ENCODE peak calls at places on chromosomes 12 and 14, in seven cellular contexts. A, D, K, O, B, N and H are unnamed samples.

GRCh38 chr14:20811994-20812393 is 9.3 kb upstream of the RNASE1 start:
- DNase-seq in O (no peak), N (no peak), A (no peak), D (no peak), B (no peak), K (peak), H (no peak)

GRCh38 chr14:41609704-41610183 is 3.1 kb downstream of the LRFN5 start:
- DNase-seq in K (peak), O (peak), D (no peak), N (no peak), B (peak), A (peak), H (no peak)

GRCh38 chr14:68668531-68668930 is 124.3 kb downstream of the ZFP36L1 start:
- DNase-seq in O (no peak), K (no peak), N (no peak), D (no peak), B (no peak), A (no peak), H (no peak)

GRCh38 chr12:130064999-130065398 is 97.3 kb upstream of the FZD10 start:
- DNase-seq in O (no peak), B (no peak), N (no peak), D (no peak), A (no peak), K (no peak), H (no peak)

GRCh38 chr12:57475271-57476161 is 4.2 kb downstream of the ARHGAP9 start:
- DNase-seq in A (no peak), K (peak), D (no peak), O (no peak), N (no peak), B (no peak), H (no peak)

GRCh38 chr12:121811434-121812319 is 7.9 kb downstream of the SETD1B start:
- DNase-seq in A (peak), B (peak), N (peak), O (peak), K (peak), D (peak), H (peak)

GRCh38 chr12:69000540-69001243 is 67.7 kb upstream of the CPM start:
- DNase-seq in N (no peak), B (no peak), D (no peak), K (no peak), A (peak), O (no peak), H (no peak)

GRCh38 chr14:95620659-95621059 is 65.6 kb upstream of the TCL1B start:
- DNase-seq in A (no peak), D (no peak), B (no peak), N (no peak), O (peak), K (peak), H (no peak)

GRCh38 chr12:108587826-108588225 is 10.1 kb downstream of the TMEM119 start:
- DNase-seq in O (no peak), D (no peak), N (no peak), K (no peak), A (no peak), B (peak), H (no peak)

GRCh38 chr12:12017798-12018197 is 52.9 kb upstream of the BCL2L14 start:
- DNase-seq in A (no peak), D (no peak), B (no peak), N (no peak), O (no peak), K (peak), H (no peak)

GRCh38 chr14:54893151-54893760 is 9.4 kb downstream of the GCH1 start:
- DNase-seq in K (peak), A (peak), O (peak), D (peak), B (no peak), N (no peak), H (no peak)

GRCh38 chr12:100127766-100128508 is 14.7 kb downstream of the BLTP3B start:
- DNase-seq in K (no peak), N (no peak), D (no peak), O (no peak), B (no peak), A (no peak), H (no peak)

GRCh38 chr12:132444957-132445883 is 44.7 kb upstream of the FBRSL1 start:
- DNase-seq in A (no peak), D (peak), O (no peak), K (no peak), N (peak), B (no peak), H (peak)

GRCh38 chr14:24259282-24260025 is 3.5 kb downstream of the TGM1 start:
- DNase-seq in D (no peak), N (no peak), K (peak), A (peak), B (no peak), O (no peak), H (no peak)

GRCh38 chr12:89597210-89597609 is 71.4 kb upstream of the POC1B start:
- DNase-seq in A (peak), O (no peak), N (no peak), D (no peak), K (no peak), B (no peak), H (no peak)

GRCh38 chr12:13465641-13466040 is 269.1 kb downstream of the EMP1 start:
- DNase-seq in O (no peak), N (no peak), D (no peak), A (no peak), B (no peak), K (no peak), H (no peak)